ENCODE peak calls at places on chromosome 13, in seven cellular contexts. D, P, R, E, A, U and C are unnamed samples.

GRCh38 chr13:58247080-58247479 is 615.5 kb downstream of the PCDH17 start:
- DNase-seq in D (no peak), P (no peak), R (no peak), E (no peak), A (no peak), U (no peak), C (no peak)

GRCh38 chr13:45282994-45283393 is 58.0 kb downstream of the TPT1 start:
- DNase-seq in D (no peak), P (no peak), R (no peak), E (no peak), A (no peak), U (no peak), C (no peak)

GRCh38 chr13:112768795-112769411 is 79.1 kb downstream of the ATP11A start:
- DNase-seq in D (no peak), P (no peak), R (no peak), E (no peak), A (no peak), U (no peak), C (no peak)

GRCh38 chr13:21542563-21542962 is 61.4 kb downstream of the MICU2 start:
- DNase-seq in D (no peak), P (no peak), R (no peak), E (no peak), A (no peak), U (no peak), C (no peak)

GRCh38 chr13:103878891-103879605 is 812.8 kb upstream of the SLC10A2 start:
- DNase-seq in D (no peak), P (no peak), R (no peak), E (no peak), A (no peak), U (no peak), C (no peak)

GRCh38 chr13:36875431-36875830 is 44.6 kb downstream of the SMAD9 start:
- DNase-seq in D (no peak), P (no peak), R (no peak), E (peak; percentile 19), A (no peak), U (no peak), C (no peak)

GRCh38 chr13:106384516-106384915 is 150.9 kb downstream of the EFNB2 start:
- DNase-seq in D (no peak), P (no peak), R (no peak), E (no peak), A (no peak), U (no peak), C (no peak)

GRCh38 chr13:106507560-106508274 is 27.7 kb downstream of the EFNB2 start:
- DNase-seq in D (no peak), P (no peak), R (no peak), E (peak; percentile 95), A (no peak), U (no peak), C (no peak)

GRCh38 chr13:44181938-44182337 is 191.7 kb upstream of the SERP2 start:
- DNase-seq in D (no peak), P (no peak), R (no peak), E (no peak), A (no peak), U (no peak), C (no peak)

GRCh38 chr13:21683034-21683733 is 12.3 kb downstream of the FGF9 start:
- DNase-seq in D (no peak), P (no peak), R (no peak), E (peak; percentile 88), A (no peak), U (no peak), C (no peak)

GRCh38 chr13:41284512-41285288 is 21.3 kb upstream of the MTRF1 start:
- DNase-seq in D (no peak), P (no peak), R (no peak), E (peak; percentile 88), A (no peak), U (no peak), C (no peak)

GRCh38 chr13:102697929-102698648 is 3.2 kb upstream of the METTL21C start:
- DNase-seq in D (no peak), P (no peak), R (no peak), E (no peak), A (no peak), U (no peak), C (no peak)

GRCh38 chr13:114129649-114130062 is 2.8 kb downstream of the RASA3 start:
- DNase-seq in D (no peak), P (no peak), R (no peak), E (no peak), A (no peak), U (no peak), C (no peak)

GRCh38 chr13:49216334-49216733 is 3.8 kb upstream of the MLNR start:
- DNase-seq in D (no peak), P (no peak), R (no peak), E (no peak), A (no peak), U (no peak), C (no peak)

GRCh38 chr13:49217962-49218492 is 2.1 kb upstream of the MLNR start:
- DNase-seq in D (no peak), P (no peak), R (no peak), E (no peak), A (no peak), U (no peak), C (no peak)

GRCh38 chr13:49213539-49213938 is 6.6 kb upstream of the MLNR start:
- DNase-seq in D (no peak), P (no peak), R (no peak), E (no peak), A (no peak), U (no peak), C (no peak)

GRCh38 chr13:49213997-49214916 is 5.9 kb upstream of the MLNR start:
- DNase-seq in D (no peak), P (no peak), R (no peak), E (no peak), A (no peak), U (no peak), C (no peak)

GRCh38 chr13:49214917-49215376 is 5.2 kb upstream of the MLNR start:
- DNase-seq in D (peak; percentile 75), P (no peak), R (peak; percentile 66), E (peak; percentile 6), A (no peak), U (no peak), C (peak; percentile 35)
- TF ChIP-seq CTCF in D (peak; percentile 42), P (no peak), R (no peak), E (no peak), A (no peak), U (no peak), C (no peak)

GRCh38 chr13:109733550-109733949 is 52.8 kb downstream of the IRS2 start:
- DNase-seq in D (no peak), P (no peak), R (no peak), E (no peak), A (no peak), U (no peak), C (no peak)
- H3K27ac ChIP-seq in D (no peak overlapping the region), P (no peak overlapping the region), R (no peak overlapping the region), E (no peak overlapping the region), A (no peak overlapping the region), U (no peak overlapping the region), C (no peak overlapping the region)

GRCh38 chr13:50955807-50956206 is 46.2 kb downstream of the RNASEH2B start:
- DNase-seq in D (no peak), P (no peak), R (no peak), E (no peak), A (no peak), U (no peak), C (no peak)

GRCh38 chr13:50950808-50951207 is 41.2 kb downstream of the RNASEH2B start:
- DNase-seq in D (no peak), P (no peak), R (no peak), E (no peak), A (no peak), U (no peak), C (no peak)

GRCh38 chr13:50955212-50955611 is 45.6 kb downstream of the RNASEH2B start:
- DNase-seq in D (no peak), P (no peak), R (no peak), E (no peak), A (no peak), U (no peak), C (no peak)

GRCh38 chr13:50948576-50948975 is 39.0 kb downstream of the RNASEH2B start:
- DNase-seq in D (no peak), P (no peak), R (no peak), E (peak; percentile 5), A (no peak), U (no peak), C (no peak)

GRCh38 chr13:50951366-50951765 is 41.8 kb downstream of the RNASEH2B start:
- DNase-seq in D (no peak), P (no peak), R (no peak), E (peak; percentile 47), A (no peak), U (no peak), C (no peak)
- H3K36me3 ChIP-seq in D (no peaks in the 10 kb centered on the region), P (no peaks in the 10 kb centered on the region), R (no peaks in the 10 kb centered on the region), E (peaks cover 2% of the 10 kb centered on the region), A (no peaks in the 10 kb centered on the region), U (peaks cover 31% of the 10 kb centered on the region), C (no peaks in the 10 kb centered on the region)

DNA sequence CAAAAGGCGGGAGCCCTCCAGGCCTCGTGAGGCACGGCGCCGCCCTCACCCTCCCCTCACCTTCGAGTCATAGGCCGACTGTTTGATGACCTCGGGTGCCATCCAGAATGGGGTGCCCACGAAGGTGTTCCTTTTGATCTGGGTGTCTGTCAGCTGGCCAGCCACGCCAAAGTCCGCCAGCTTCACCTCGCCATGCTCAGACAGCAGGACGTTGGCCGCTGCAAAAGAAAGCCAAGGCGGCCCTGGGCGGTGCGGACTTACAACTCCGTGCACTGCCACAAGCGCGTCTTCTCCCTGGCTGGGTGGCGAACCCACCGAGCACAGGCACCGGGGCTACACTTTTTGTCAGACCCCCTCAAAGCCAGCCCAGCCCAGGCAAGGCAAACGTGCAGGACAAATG is 102.1 kb downstream of the STK24 start:
- DNase-seq in D (no peak), P (no peak), R (peak; percentile 79), E (no peak), A (no peak), U (no peak), C (no peak)
- TF ChIP-seq CTCF in D (no peak), P (no peak), R (no peak), E (no peak), A (no peak), U (no peak), C (no peak)

GRCh38 chr13:81493144-81493543 is 1152.2 kb upstream of the SPRY2 start:
- DNase-seq in D (no peak), P (no peak), R (no peak), E (no peak), A (no peak), U (no peak), C (no peak)

DNA sequence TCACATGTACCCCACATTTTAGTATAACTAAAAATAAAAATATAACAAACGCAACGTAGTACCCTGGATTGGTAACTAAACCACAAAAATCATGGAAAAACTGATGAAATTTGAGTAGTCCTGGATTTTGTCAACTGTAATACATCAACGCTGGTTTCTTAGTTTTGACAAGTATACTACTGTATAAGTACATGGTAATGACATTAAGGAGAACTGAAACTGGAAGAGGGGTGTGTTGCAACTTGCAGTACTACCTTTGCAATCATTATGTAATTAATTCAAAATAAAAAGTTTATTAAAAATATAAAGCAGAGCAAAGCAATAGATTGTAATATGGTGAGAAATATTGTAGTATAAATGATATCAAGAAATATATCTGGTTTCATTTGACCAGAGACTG is 1158.0 kb upstream of the SPRY2 start:
- DNase-seq in D (no peak), P (no peak), R (no peak), E (no peak), A (no peak), U (no peak), C (no peak)
- H3K27ac ChIP-seq in D (no peak overlapping the region), P (no peak overlapping the region), R (no peak overlapping the region), E (no peak overlapping the region), A (no peak overlapping the region), U (no peak overlapping the region), C (no peak overlapping the region)

GRCh38 chr13:110653851-110654250 is 38.5 kb downstream of the NAXD start:
- DNase-seq in D (no peak), P (no peak), R (no peak), E (no peak), A (no peak), U (no peak), C (no peak)
- H3K36me3 ChIP-seq in D (peaks cover 10% of the 10 kb centered on the region), P (no peaks in the 10 kb centered on the region), R (no peaks in the 10 kb centered on the region), E (peaks cover 26% of the 10 kb centered on the region), A (peaks cover 17% of the 10 kb centered on the region), U (peaks cover 32% of the 10 kb centered on the region), C (no peaks in the 10 kb centered on the region)